ENCODE peak calls at places on chromosomes 2 and 18, in four cellular contexts. X is CD4-positive, alpha-beta memory T cell; B is adipocyte; P is naive thymus-derived CD4-positive, alpha-beta T cell. I is an unnamed sample. For H3K36me3, the result is how much of the 10 kb centered on the place peaks cover.

GRCh38 chr2:175585531-175585930 is 404.0 kb upstream of the ATP5MC3 start:
- DNase-seq in P (no peak), X (no peak), B (no peak), I (no peak)

GRCh38 chr2:109352066-109352897 is 223.3 kb downstream of the SH3RF3 start:
- DNase-seq in B (no peak), X (no peak), P (no peak), I (no peak)

GRCh38 chr2:9287400-9288059 is 80.9 kb downstream of the ASAP2 start:
- DNase-seq in B (peak), P (no peak), X (no peak), I (peak)

GRCh38 chr2:105114551-105114950 is 76.7 kb downstream of the MRPS9 start:
- DNase-seq in B (peak), P (peak), X (peak), I (peak)

GRCh38 chr2:42962521-42962953 is 170.2 kb upstream of the HAAO start:
- DNase-seq in X (no peak), B (no peak), P (peak), I (no peak)

GRCh38 chr2:109324859-109325258 is 195.9 kb downstream of the SH3RF3 start:
- DNase-seq in X (no peak), P (no peak), B (peak), I (peak)

GRCh38 chr2:191636235-191636543 is 41.7 kb upstream of the NABP1 start:
- DNase-seq in P (no peak), B (peak), X (no peak), I (peak)

GRCh38 chr2:28539095-28539494 is 43.2 kb downstream of the PLB1 start:
- DNase-seq in P (no peak), B (no peak), X (no peak), I (no peak)

GRCh38 chr2:225735844-225736243 is 336.3 kb downstream of the NYAP2 start:
- DNase-seq in X (no peak), P (no peak), B (peak), I (peak)

GRCh38 chr18:4251873-4252272 is 203.2 kb downstream of the DLGAP1 start:
- DNase-seq in X (no peak), P (no peak), B (no peak), I (no peak)

DNA sequence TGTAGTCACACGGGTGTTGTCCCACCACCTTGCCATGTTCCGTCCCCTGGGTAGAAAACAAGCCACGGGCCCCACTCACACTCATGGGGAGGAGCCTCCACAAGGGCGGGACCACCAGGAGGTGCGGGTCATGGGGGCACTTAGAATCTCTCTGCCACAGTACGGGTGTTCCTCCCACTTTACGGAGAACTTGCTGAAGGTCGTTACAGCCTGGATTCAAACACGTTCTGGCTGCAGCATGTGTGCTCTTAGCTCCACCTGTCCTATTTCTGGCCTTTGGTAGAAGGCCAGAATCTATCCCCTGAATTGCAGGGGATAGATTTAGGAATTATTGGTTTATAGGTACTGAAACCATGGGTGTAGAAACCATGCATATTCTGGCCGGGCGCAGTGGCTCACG is 14.9 kb upstream of the CEP192 start:
- DNase-seq in B (no peak), X (no peak), P (no peak), I (no peak)
- H3K36me3 ChIP-seq in B (half or more), X (under half), P (under half), I (under half)

DNA sequence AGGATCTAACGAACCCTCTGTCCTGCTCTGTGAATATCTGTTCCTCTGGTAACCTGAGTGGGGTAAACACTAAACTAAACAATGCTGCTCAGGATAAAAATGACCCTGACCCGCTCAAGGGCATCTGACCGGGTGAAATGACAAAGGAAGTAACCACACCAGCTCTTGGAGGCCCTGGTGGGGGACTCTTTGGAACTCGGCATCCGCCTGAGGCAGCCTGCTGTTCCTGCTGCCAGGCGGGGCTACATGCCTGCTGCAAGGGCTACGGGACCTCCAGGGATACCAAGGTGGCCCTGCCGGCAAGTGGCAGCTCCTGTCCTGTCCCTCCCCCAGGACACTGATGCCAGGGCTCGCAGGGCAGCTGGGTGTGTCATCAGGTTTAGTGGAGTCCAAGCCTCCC is 273.3 kb downstream of the HDAC4 start:
- DNase-seq in P (no peak), X (no peak), B (no peak), I (no peak)
- H3K36me3 ChIP-seq in P (under half), X (half or more), B (under half), I (under half)

DNA sequence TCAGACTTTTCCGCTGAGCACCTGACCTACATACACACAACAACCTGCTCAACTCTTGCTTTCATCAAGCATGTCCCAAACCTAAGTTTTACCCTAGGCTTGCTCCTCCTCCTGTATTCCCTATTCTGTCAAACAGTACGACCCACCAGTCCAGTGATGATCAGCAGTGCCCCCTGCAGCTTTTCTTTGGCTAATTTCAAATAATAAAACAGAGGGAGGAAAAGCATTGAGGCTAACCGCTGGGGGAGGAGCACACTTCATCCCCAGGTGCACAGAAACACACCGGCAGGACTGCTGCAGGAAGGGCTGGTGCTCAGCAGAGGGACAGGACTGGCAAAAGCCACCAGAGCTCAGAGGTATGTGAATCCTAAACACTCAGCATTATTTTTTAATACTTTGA is 21.2 kb downstream of the E2F6 start:
- DNase-seq in P (no peak), B (no peak), X (no peak), I (no peak)
- H3K36me3 ChIP-seq in P (under half), B (under half), X (under half), I (under half)

GRCh38 chr18:2897448-2898052 is 50.7 kb downstream of the EMILIN2 start:
- DNase-seq in X (no peak), B (no peak), P (no peak), I (no peak)
- H3K36me3 ChIP-seq in X (under half), B (under half), P (under half), I (under half)

GRCh38 chr18:55243852-55244251 is 284.6 kb upstream of the CCDC68 start:
- DNase-seq in X (no peak), B (peak), P (no peak), I (no peak)
- H3K36me3 ChIP-seq in X (under half), B (under half), P (under half), I (under half)

DNA sequence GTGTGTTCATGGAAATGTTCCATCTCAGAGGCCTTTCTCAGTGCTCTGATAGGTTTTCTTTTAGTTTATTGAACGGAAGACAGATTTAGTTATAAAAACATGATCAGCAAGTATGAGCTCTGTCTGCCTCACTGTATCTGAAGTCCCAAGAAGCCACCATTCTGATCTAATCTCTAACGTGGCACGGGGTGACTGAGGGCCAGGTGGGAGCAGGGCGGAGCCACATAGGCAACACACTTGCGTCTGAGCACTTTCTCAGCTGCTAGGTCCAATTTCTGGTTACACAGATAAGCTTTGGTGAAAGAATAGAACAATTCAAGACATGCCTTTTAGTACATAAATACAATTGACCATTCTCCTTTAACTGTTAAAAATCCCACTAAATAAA is 60.4 kb downstream of the SNTG2 start:
- DNase-seq in P (no peak), B (no peak), X (no peak), I (no peak)
- H3K36me3 ChIP-seq in P (under half), B (under half), X (under half), I (under half)

I was measured in brain microvascular endothelial cell.